ENCODE peak calls at places on chromosome 20, in four cellular contexts. V is MM.1S, D is HCT116, X is aorta. K is an unnamed sample.

GRCh38 chr20:47489448-47489872 is 12.2 kb upstream of the NCOA3 start:
- DNase-seq in V (peak), D (no peak), X (peak), K (no peak)

GRCh38 chr20:40714916-40715315 is 25.9 kb upstream of the MAFB start:
- DNase-seq in V (no peak), D (no peak), X (no peak), K (no peak)

GRCh38 chr20:25695532-25696383 is 895 bp downstream of the ZNF337 start:
- DNase-seq in V (no peak), D (no peak), X (no peak), K (no peak)

GRCh38 chr20:35232575-35232974 is 6.1 kb downstream of the MMP24 start:
- DNase-seq in V (no peak), D (no peak), X (no peak), K (no peak)

GRCh38 chr20:23143098-23143497 is 57.0 kb upstream of the CD93 start:
- DNase-seq in V (no peak), D (peak), X (peak), K (no peak)

GRCh38 chr20:3798405-3798768 is 2.3 kb downstream of the CDC25B start:
- DNase-seq in V (no peak), D (no peak), X (no peak), K (no peak)

GRCh38 chr20:51193066-51193772 is 170.3 kb upstream of the KCNG1 start:
- DNase-seq in V (no peak), D (no peak), X (no peak), K (no peak)

GRCh38 chr20:47126709-47127108 is 229.8 kb downstream of the ZMYND8 start:
- DNase-seq in V (no peak), D (no peak), X (no peak), K (no peak)

GRCh38 chr20:14337400-14338171 is at the start of gene FLRT3:
- DNase-seq in V (peak), D (peak), X (peak), K (peak)

GRCh38 chr20:59518881-59519706 is 85.2 kb upstream of the PHACTR3 start:
- DNase-seq in V (peak), D (peak), X (no peak), K (no peak)

GRCh38 chr20:41174782-41175181 is 37.4 kb downstream of the PLCG1 start:
- DNase-seq in V (no peak), D (no peak), X (no peak), K (no peak)

GRCh38 chr20:41592516-41593192 is 25.5 kb downstream of the CHD6 start:
- DNase-seq in V (no peak), D (no peak), X (no peak), K (no peak)

GRCh38 chr20:49747707-49748524 is 34.2 kb upstream of the B4GALT5 start:
- DNase-seq in V (no peak), D (no peak), X (peak), K (peak)

GRCh38 chr20:52193886-52194545 is 2.4 kb upstream of the ZFP64 start:
- DNase-seq in V (no peak), D (no peak), X (no peak), K (no peak)

GRCh38 chr20:48760403-48760889 is 67.4 kb downstream of the PREX1 start:
- DNase-seq in V (peak), D (no peak), X (no peak), K (no peak)

GRCh38 chr20:57653910-57654309 is 33.7 kb upstream of the ZBP1 start:
- DNase-seq in V (no peak), D (no peak), X (no peak), K (peak)

GRCh38 chr20:17967595-17968365 is 814 bp downstream of the SNX5 start:
- DNase-seq in V (peak), D (no peak), X (no peak), K (no peak)

GRCh38 chr20:47319517-47320252 is 36.8 kb downstream of the ZMYND8 start:
- DNase-seq in V (no peak), D (peak), X (peak), K (peak)

GRCh38 chr20:57619053-57619831 is 984 bp downstream of the ZBP1 start:
- DNase-seq in V (peak), D (no peak), X (peak), K (peak)

GRCh38 chr20:49987015-49987867 is 4.5 kb downstream of the SNAI1 start:
- DNase-seq in V (no peak), D (no peak), X (no peak), K (no peak)

GRCh38 chr20:15599961-15600360 is 973.3 kb downstream of the KIF16B start:
- DNase-seq in V (no peak), D (no peak), X (no peak), K (no peak)

GRCh38 chr20:44717986-44718385 is 2.8 kb downstream of the CCN5 start:
- DNase-seq in V (no peak), D (no peak), X (no peak), K (no peak)

GRCh38 chr20:21202284-21202683 is 76.4 kb downstream of the KIZ start:
- DNase-seq in V (no peak), D (peak), X (no peak), K (no peak)

GRCh38 chr20:31494131-31494530 is 19.0 kb downstream of the REM1 start:
- DNase-seq in V (peak), D (peak), X (no peak), K (no peak)

GRCh38 chr20:20799913-20800312 is 87.5 kb upstream of the RALGAPA2 start:
- DNase-seq in V (no peak), D (no peak), X (no peak), K (no peak)

GRCh38 chr20:31608256-31608980 is 3.3 kb downstream of the ID1 start:
- DNase-seq in V (no peak), D (peak), X (peak), K (peak)

GRCh38 chr20:44762466-44763140 is 16.9 kb downstream of the KCNK15 start:
- DNase-seq in V (no peak), D (no peak), X (no peak), K (no peak)

GRCh38 chr20:11850901-11851300 is 66.8 kb upstream of the BTBD3 start:
- DNase-seq in V (no peak), D (peak), X (no peak), K (no peak)

GRCh38 chr20:51122931-51123658 is 100.2 kb upstream of the KCNG1 start:
- DNase-seq in V (peak), D (no peak), X (no peak), K (no peak)

GRCh38 chr20:36334281-36335075 is 28.3 kb downstream of the DLGAP4 start:
- DNase-seq in V (no peak), D (no peak), X (peak), K (no peak)

GRCh38 chr20:43926287-43926686 is 11.6 kb downstream of the TOX2 start:
- DNase-seq in V (no peak), D (no peak), X (no peak), K (no peak)

GRCh38 chr20:51668515-51668914 is 99.7 kb downstream of the ATP9A start:
- DNase-seq in V (no peak), D (no peak), X (no peak), K (no peak)

DNA sequence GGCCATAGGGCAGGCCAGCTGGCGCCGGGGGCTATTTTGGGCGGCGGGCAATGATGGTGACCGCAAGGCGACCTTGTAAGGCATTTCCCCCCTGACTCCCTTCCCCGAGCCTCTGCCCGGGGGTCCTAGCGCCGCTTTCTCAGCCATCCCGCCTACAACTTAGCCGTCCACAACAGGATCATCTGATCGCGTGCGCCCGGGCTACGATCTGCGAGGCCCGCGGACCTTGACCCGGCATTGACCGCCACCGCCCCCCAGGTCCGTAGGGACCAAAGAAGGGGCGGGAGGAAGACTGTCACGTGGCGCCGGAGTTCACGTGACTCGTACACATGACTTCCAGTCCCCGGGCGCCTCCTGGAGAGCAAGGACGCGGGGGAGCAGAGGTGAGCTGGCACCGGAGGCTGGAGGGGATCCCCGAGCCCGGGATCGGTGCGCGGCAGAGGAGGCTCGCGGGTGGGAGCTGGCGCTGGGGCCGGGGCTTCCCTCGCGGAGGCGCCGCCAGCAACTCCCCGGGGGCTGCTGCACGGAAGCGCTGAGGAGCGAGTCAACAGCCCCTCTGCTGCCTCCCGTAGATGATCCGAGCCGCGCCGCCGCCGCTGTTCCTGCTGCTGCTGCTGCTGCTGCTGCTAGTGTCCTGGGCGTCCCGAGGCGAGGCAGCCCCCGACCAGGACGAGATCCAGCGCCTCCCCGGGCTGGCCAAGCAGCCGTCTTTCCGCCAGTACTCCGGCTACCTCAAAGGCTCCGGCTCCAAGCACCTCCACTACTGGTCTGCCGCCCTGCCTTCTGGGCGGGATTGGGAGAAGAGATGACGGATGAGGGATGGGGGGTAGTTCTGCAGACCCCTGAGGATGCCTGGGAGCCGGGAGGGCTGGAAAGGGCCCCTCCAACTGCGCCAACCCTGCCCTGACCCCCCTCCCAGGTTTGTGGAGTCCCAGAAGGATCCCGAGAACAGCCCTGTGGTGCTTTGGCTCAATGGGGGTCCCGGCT is at the start of the genes CTSA and NEURL2:
- DNase-seq in V (peak), D (peak), X (peak), K (peak)
- H3K27ac ChIP-seq in V (no peak), D (peak), X (no peak), K (peak)

DNA sequence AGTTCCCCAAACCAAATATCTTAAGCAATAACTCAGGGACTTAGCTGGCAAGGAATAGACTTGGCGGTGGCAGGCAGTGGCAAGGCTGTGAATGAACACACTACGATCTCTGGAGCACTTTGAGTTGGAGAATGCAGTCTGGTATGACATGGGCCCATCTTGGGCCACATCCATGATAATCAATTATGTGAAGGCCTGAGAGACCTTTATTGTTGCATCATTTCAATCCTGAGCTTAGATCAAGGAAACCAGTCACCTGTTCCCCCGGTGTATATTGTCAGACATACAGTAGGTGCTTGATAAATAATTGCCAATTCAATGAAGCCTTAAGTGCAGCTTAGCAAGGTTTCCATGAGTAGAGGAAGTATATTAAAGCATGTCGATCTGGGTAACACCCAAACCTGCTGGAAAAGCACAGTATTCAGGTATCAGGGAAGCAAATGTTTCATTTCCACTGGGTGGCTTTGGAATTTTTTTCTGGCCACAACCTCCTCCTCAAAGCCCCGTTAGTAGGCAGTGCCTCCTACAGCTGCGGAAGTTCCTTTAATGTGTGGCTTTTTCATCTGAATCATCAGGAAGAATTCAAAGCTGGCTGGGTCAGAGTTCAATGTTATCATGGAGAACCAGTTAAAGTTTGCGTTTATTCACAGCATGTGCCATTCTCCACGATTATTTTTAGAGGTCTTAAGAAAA is 10.2 kb downstream of the CASS4 start:
- DNase-seq in V (no peak), D (peak), X (no peak), K (no peak)
- H3K27ac ChIP-seq in V (no peak), D (no peak), X (no peak), K (peak)

GRCh38 chr20:53706008-53706481 is 112.4 kb upstream of the ZNF217 start:
- DNase-seq in V (no peak), D (no peak), X (no peak), K (no peak)
- H3K27ac ChIP-seq in V (no peak), D (no peak), X (no peak), K (peak)

DNA sequence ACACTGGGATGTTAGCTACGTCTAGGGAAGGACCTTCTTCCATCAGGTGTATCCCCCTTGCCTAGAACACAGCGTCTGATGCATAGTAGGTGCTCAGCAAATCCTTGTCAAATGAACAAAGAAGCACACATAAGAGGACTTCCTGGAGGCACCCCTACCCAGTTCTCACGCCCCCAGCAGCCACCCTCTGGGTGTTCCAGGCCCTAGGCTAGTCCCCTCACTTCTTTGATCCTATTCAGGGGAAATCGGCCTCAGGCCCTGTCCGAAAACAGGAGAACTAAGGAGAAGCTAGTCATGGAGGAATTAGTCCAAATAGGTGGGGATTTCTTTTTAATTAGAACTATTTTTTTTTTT is 84.7 kb upstream of the SIRPA start:
- DNase-seq in V (no peak), D (no peak), X (no peak), K (no peak)
- H3K27ac ChIP-seq in V (no peak), D (no peak), X (no peak), K (peak)

GRCh38 chr20:2285193-2285592 is 10.6 kb upstream of the TGM3 start:
- DNase-seq in V (no peak), D (no peak), X (no peak), K (no peak)
- H3K27ac ChIP-seq in V (no peak), D (no peak), X (no peak), K (no peak)

GRCh38 chr20:38144608-38145093 is 20.4 kb downstream of the TGM2 start:
- DNase-seq in V (no peak), D (no peak), X (no peak), K (no peak)

GRCh38 chr20:38141889-38142494 is 23.1 kb downstream of the TGM2 start:
- DNase-seq in V (no peak), D (no peak), X (peak), K (peak)

GRCh38 chr20:38141154-38141888 is 23.7 kb downstream of the TGM2 start:
- DNase-seq in V (no peak), D (no peak), X (peak), K (peak)

GRCh38 chr20:38143646-38144554 is 21.2 kb downstream of the TGM2 start:
- DNase-seq in V (peak), D (no peak), X (peak), K (no peak)

GRCh38 chr20:38143238-38143645 is 21.8 kb downstream of the TGM2 start:
- DNase-seq in V (no peak), D (no peak), X (no peak), K (no peak)
- H3K27ac ChIP-seq in V (no peak), D (no peak), X (no peak), K (peak)

GRCh38 chr20:24443436-24443835 is 26.0 kb upstream of the SYNDIG1 start:
- DNase-seq in V (no peak), D (no peak), X (no peak), K (no peak)
- H3K27ac ChIP-seq in V (no peak), D (no peak), X (no peak), K (no peak)

GRCh38 chr20:33554914-33555420 is 65.1 kb downstream of the CBFA2T2 start:
- DNase-seq in V (peak), D (peak), X (no peak), K (no peak)
- H3K27ac ChIP-seq in V (peak), D (no peak), X (no peak), K (peak)

GRCh38 chr20:62671765-62672164 is 29.5 kb downstream of the SLCO4A1 start:
- DNase-seq in V (no peak), D (no peak), X (no peak), K (no peak)

GRCh38 chr20:62668441-62669027 is 26.2 kb downstream of the SLCO4A1 start:
- DNase-seq in V (no peak), D (peak), X (peak), K (no peak)

GRCh38 chr20:62670998-62671397 is 28.7 kb downstream of the SLCO4A1 start:
- DNase-seq in V (no peak), D (no peak), X (no peak), K (no peak)

GRCh38 chr20:62667530-62668440 is 25.5 kb downstream of the SLCO4A1 start:
- DNase-seq in V (no peak), D (no peak), X (no peak), K (no peak)

DNA sequence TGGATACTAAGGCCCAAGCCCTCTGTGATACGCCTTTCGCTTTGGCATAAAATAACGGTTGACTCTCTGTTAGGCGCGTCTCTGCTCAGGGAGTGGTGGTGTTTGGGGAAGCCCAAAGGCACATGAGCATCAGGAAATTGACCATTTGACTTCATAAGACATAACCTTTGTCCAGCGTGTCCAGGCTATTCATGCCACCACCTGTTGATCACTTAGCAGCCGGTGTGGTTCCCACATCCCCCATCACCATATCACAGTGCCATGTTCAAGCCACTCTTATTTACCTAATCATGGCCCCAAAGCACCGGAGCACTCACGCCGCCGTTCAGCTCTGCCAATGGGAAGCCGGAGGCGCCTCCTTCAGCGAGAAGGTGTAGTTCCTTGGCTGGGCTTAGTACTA is 27.9 kb downstream of the SLCO4A1 start:
- DNase-seq in V (no peak), D (no peak), X (no peak), K (no peak)
- H3K27ac ChIP-seq in V (no peak), D (no peak), X (no peak), K (no peak)

GRCh38 chr20:64092258-64093012 is 8.2 kb upstream of the LKAAEAR1 start:
- DNase-seq in V (no peak), D (no peak), X (no peak), K (no peak)

GRCh38 chr20:64090165-64090564 is 6.0 kb upstream of the LKAAEAR1 start:
- DNase-seq in V (no peak), D (no peak), X (no peak), K (no peak)

GRCh38 chr20:64091762-64092161 is 7.6 kb upstream of the LKAAEAR1 start:
- DNase-seq in V (no peak), D (no peak), X (no peak), K (no peak)

GRCh38 chr20:64093013-64093503 is 8.9 kb upstream of the LKAAEAR1 start:
- DNase-seq in V (no peak), D (no peak), X (no peak), K (no peak)

GRCh38 chr20:64091340-64091739 is 7.1 kb upstream of the LKAAEAR1 start:
- DNase-seq in V (no peak), D (no peak), X (no peak), K (no peak)
- H3K27ac ChIP-seq in V (no peak), D (no peak), X (no peak), K (no peak)